ENCODE peak calls at places on chromosomes 2 and 18, in nine cellular contexts. H is fibroblast of villous mesenchyme; C is stimulated activated CD8-positive, alpha-beta memory T cell treated with anti-CD3 and anti-CD28 coated beads, Interleukin-4, amount 100 ng/mL, for 48 hours; Q is epithelial cell of esophagus; S is heart right ventricle; E is NCI-H774; K is GM13976; P is ELF-1; R is OCI-LY7. I is an unnamed sample.

GRCh38 chr2:239216614-239217273 is 184.1 kb downstream of the HDAC4 start:
- DNase-seq in K (peak), S (no peak), R (no peak), Q (no peak), H (no peak), C (peak), E (no peak), P (no peak), I (no peak)

GRCh38 chr2:128603411-128603924 is 284.8 kb upstream of the HS6ST1 start:
- DNase-seq in Q (no peak), R (no peak), P (no peak), H (no peak), C (no peak), S (no peak), K (no peak), E (no peak), I (no peak)

GRCh38 chr18:60147326-60147725 is 225.2 kb downstream of the MC4R start:
- DNase-seq in K (no peak), S (no peak), E (no peak), R (no peak), C (no peak), Q (no peak), P (no peak), H (no peak), I (no peak)

GRCh38 chr2:12796617-12797016 is 79.9 kb downstream of the TRIB2 start:
- DNase-seq in P (no peak), Q (no peak), E (no peak), K (no peak), R (no peak), C (no peak), S (peak), H (no peak), I (no peak)

GRCh38 chr2:95271381-95271971 is 2.8 kb upstream of the PROM2 start:
- DNase-seq in R (no peak), S (no peak), C (peak), K (no peak), H (no peak), Q (no peak), E (no peak), P (no peak), I (no peak)

GRCh38 chr2:158187908-158188307 is 86.2 kb downstream of the UPP2 start:
- DNase-seq in H (no peak), E (no peak), C (no peak), R (no peak), K (no peak), P (no peak), S (no peak), Q (no peak), I (no peak)

GRCh38 chr2:158214431-158214830 is 112.8 kb downstream of the UPP2 start:
- DNase-seq in P (no peak), R (no peak), C (no peak), H (no peak), K (peak), Q (peak), E (peak), S (no peak), I (no peak)

GRCh38 chr2:46909771-46910419 is 5.7 kb downstream of the MCFD2 start:
- DNase-seq in S (no peak), Q (peak), H (peak), K (peak), E (no peak), C (peak), P (no peak), R (no peak), I (peak)

GRCh38 chr2:134583997-134584520 is 134.7 kb downstream of the TMEM163 start:
- DNase-seq in S (no peak), H (no peak), P (no peak), C (no peak), K (no peak), R (no peak), E (no peak), Q (no peak), I (no peak)

GRCh38 chr18:59265246-59266018 is 7.8 kb downstream of the RAX start:
- DNase-seq in S (no peak), R (no peak), P (peak), K (peak), E (no peak), H (no peak), Q (peak), C (peak), I (no peak)

GRCh38 chr2:231519975-231520555 is 10.2 kb downstream of the NMUR1 start:
- DNase-seq in C (no peak), P (no peak), E (no peak), Q (peak), R (no peak), H (no peak), S (no peak), K (no peak), I (no peak)

GRCh38 chr2:9206991-9207640 is 504 bp downstream of the ASAP2 start:
- DNase-seq in S (peak), E (no peak), P (peak), Q (peak), H (no peak), R (no peak), K (peak), C (peak), I (no peak)

GRCh38 chr2:186306754-186307153 is 179.3 kb upstream of the ZC3H15 start:
- DNase-seq in K (no peak), E (no peak), Q (no peak), S (no peak), C (no peak), H (no peak), P (no peak), R (no peak), I (no peak)

GRCh38 chr18:27863780-27864430 is 313.0 kb downstream of the CDH2 start:
- DNase-seq in R (no peak), P (no peak), C (no peak), K (no peak), S (peak), Q (no peak), E (no peak), H (no peak), I (no peak)

GRCh38 chr2:211157856-211158463 is 601.6 kb downstream of the CPS1 start:
- DNase-seq in H (peak), C (peak), S (peak), Q (peak), R (peak), E (no peak), K (peak), P (peak), I (no peak)

GRCh38 chr2:203908344-203909185 is 28.0 kb upstream of the ICOS start:
- DNase-seq in P (no peak), R (no peak), Q (no peak), K (no peak), S (no peak), E (no peak), C (no peak), H (no peak), I (no peak)

GRCh38 chr18:23387265-23387664 is 65.8 kb upstream of the RIOK3 start:
- DNase-seq in K (no peak), H (no peak), Q (no peak), C (no peak), E (peak), S (no peak), P (peak), R (no peak), I (no peak)

GRCh38 chr2:1915746-1916145 is 171.4 kb upstream of the PXDN start:
- DNase-seq in H (no peak), K (no peak), R (no peak), Q (no peak), C (no peak), E (no peak), S (no peak), P (no peak), I (no peak)

GRCh38 chr2:120562218-120563005 is 173.3 kb upstream of the GLI2 start:
- DNase-seq in R (no peak), C (no peak), S (no peak), H (no peak), E (no peak), Q (no peak), P (no peak), K (no peak), I (no peak)

GRCh38 chr2:72581560-72582181 is 244.2 kb downstream of the EXOC6B start:
- DNase-seq in R (no peak), C (no peak), H (no peak), S (no peak), E (no peak), K (no peak), P (peak), Q (no peak), I (no peak)

GRCh38 chr2:20538308-20539132 is 91.6 kb downstream of the RHOB start:
- DNase-seq in P (no peak), E (no peak), Q (no peak), R (no peak), K (no peak), H (no peak), S (no peak), C (no peak), I (no peak)

GRCh38 chr2:217987391-217987790 is 15.4 kb downstream of the TNS1 start:
- DNase-seq in R (no peak), Q (no peak), E (no peak), P (no peak), K (no peak), S (no peak), H (no peak), C (no peak), I (no peak)

GRCh38 chr2:31349684-31350083 is 64.9 kb downstream of the XDH start:
- DNase-seq in Q (no peak), R (no peak), E (no peak), S (no peak), H (no peak), C (no peak), K (no peak), P (no peak), I (no peak)

GRCh38 chr18:48356909-48357631 is 52.1 kb downstream of the ZBTB7C start:
- DNase-seq in S (no peak), C (no peak), Q (peak), P (peak), K (no peak), H (no peak), E (no peak), R (no peak), I (no peak)

GRCh38 chr2:35871672-35872071 is 483.9 kb upstream of the CRIM1 start:
- DNase-seq in E (no peak), K (no peak), P (no peak), S (no peak), H (no peak), C (no peak), Q (no peak), R (no peak), I (no peak)

GRCh38 chr2:69310267-69310666 is 76.8 kb downstream of the GFPT1 start:
- DNase-seq in E (no peak), H (no peak), R (no peak), S (no peak), C (no peak), P (no peak), Q (no peak), K (no peak), I (no peak)

GRCh38 chr18:8721716-8722115 is 16.4 kb downstream of the MTCL1 start:
- DNase-seq in C (no peak), H (no peak), E (no peak), Q (peak), K (no peak), S (no peak), P (peak), R (no peak), I (no peak)

GRCh38 chr2:163210430-163210918 is 371.9 kb upstream of the KCNH7 start:
- DNase-seq in C (no peak), E (no peak), Q (peak), P (no peak), K (no peak), S (no peak), H (peak), R (no peak), I (peak)

GRCh38 chr2:62196278-62196901 is 475 bp downstream of the B3GNT2 start:
- DNase-seq in H (no peak), P (peak), E (no peak), K (no peak), R (peak), C (peak), S (peak), Q (no peak), I (no peak)

GRCh38 chr2:176293334-176293733 is 24.1 kb downstream of the MTX2 start:
- DNase-seq in S (no peak), R (no peak), Q (no peak), E (no peak), C (no peak), H (no peak), P (no peak), K (no peak), I (no peak)

GRCh38 chr2:100747996-100748615 is 71.8 kb upstream of the NPAS2 start:
- DNase-seq in S (no peak), R (no peak), P (no peak), Q (no peak), K (no peak), H (no peak), E (no peak), C (no peak), I (no peak)

GRCh38 chr2:179749210-179749609 is 112.2 kb downstream of the ZNF385B start:
- DNase-seq in H (peak), P (no peak), S (no peak), C (no peak), Q (no peak), E (no peak), R (no peak), K (no peak), I (peak)

GRCh38 chr2:168189835-168190426 is 57.5 kb downstream of the STK39 start:
- DNase-seq in R (no peak), C (no peak), H (peak), S (no peak), P (no peak), K (no peak), Q (peak), E (no peak), I (no peak)

I was measured in HS-27A.